ENCODE peak calls at places on chromosome 10, in ten cellular contexts. I is NCI-H1436; K is mesendoderm; S is dermis blood vessel endothelial cell; N is GM19239; D is CD8-positive, alpha-beta T cell; X is activated T-cell treated with anti-CD3 and anti-CD28 coated beads, Interleukin-2, amount 50 U/mL, for 72 hours; E is stimulated activated CD4-positive, alpha-beta T cell treated with anti-CD3 and anti-CD28 coated beads, Interleukin-12 subunit alpha, Interleukin-12 subunit beta, amount 100 ng/mL, for 4 hours; F is GOT3; R is heart left ventricle. A is an unnamed sample.

GRCh38 chr10:130737622-130738021 is 573.9 kb downstream of the TCERG1L start:
- DNase-seq in I (no peak), K (peak), E (no peak), F (no peak), R (no peak), X (no peak), N (no peak), D (no peak), S (no peak), A (no peak)

GRCh38 chr10:93579089-93579488 is 12.6 kb downstream of the FFAR4 start:
- DNase-seq in N (no peak), F (no peak), R (no peak), E (no peak), K (no peak), I (no peak), X (no peak), S (no peak), D (no peak), A (no peak)

GRCh38 chr10:70053896-70054641 is 1.4 kb downstream of the MACROH2A2 start:
- DNase-seq in S (peak), I (peak), K (peak), X (peak), E (peak), D (no peak), N (no peak), R (peak), F (no peak), A (no peak)

GRCh38 chr10:120508393-120508792 is 51.4 kb downstream of the PLPP4 start:
- DNase-seq in E (no peak), D (no peak), F (no peak), N (no peak), X (peak), R (no peak), S (no peak), I (no peak), K (no peak), A (no peak)

GRCh38 chr10:110357252-110357780 is 52.6 kb upstream of the SMNDC1 start:
- DNase-seq in N (no peak), D (no peak), K (no peak), E (peak), I (no peak), X (peak), S (peak), R (no peak), F (no peak), A (no peak)

GRCh38 chr10:33799281-33799943 is 464.9 kb upstream of the NRP1 start:
- DNase-seq in K (peak), S (no peak), R (no peak), I (no peak), X (no peak), D (no peak), F (no peak), E (no peak), N (no peak), A (no peak)

GRCh38 chr10:116864436-116864835 is 15.1 kb downstream of the ENO4 start:
- DNase-seq in E (no peak), N (no peak), X (no peak), I (no peak), R (no peak), F (no peak), S (no peak), K (no peak), D (no peak), A (no peak)

GRCh38 chr10:84668186-84668763 is 339.9 kb downstream of the CCSER2 start:
- DNase-seq in R (no peak), S (no peak), D (no peak), I (peak), E (no peak), X (no peak), N (no peak), F (no peak), K (no peak), A (no peak)

GRCh38 chr10:115082521-115082920 is 10.6 kb upstream of the ATRNL1 start:
- DNase-seq in K (no peak), R (no peak), I (no peak), F (no peak), E (no peak), N (no peak), X (no peak), D (no peak), S (peak), A (no peak)

GRCh38 chr10:70234668-70235447 is 1.6 kb upstream of the PPA1 start:
- DNase-seq in R (no peak), X (no peak), E (no peak), S (no peak), K (no peak), I (no peak), D (no peak), N (no peak), F (no peak), A (no peak)

GRCh38 chr10:47063858-47064257 is 152.6 kb downstream of the PTPN20 start:
- DNase-seq in R (no peak), I (no peak), E (no peak), D (no peak), X (no peak), K (no peak), F (no peak), S (no peak), N (no peak), A (no peak)

GRCh38 chr10:49347342-49347741 is 48.4 kb downstream of the C10orf71 start:
- DNase-seq in S (no peak), D (no peak), X (no peak), I (no peak), N (no peak), R (no peak), K (no peak), F (no peak), E (no peak), A (peak)

GRCh38 chr10:101133489-101134298 is 2.6 kb downstream of the TLX1 start:
- DNase-seq in E (no peak), X (no peak), D (no peak), N (no peak), I (no peak), S (no peak), K (peak), R (no peak), F (no peak), A (no peak)

GRCh38 chr10:3928078-3928477 is 143.1 kb upstream of the KLF6 start:
- DNase-seq in F (no peak), D (no peak), K (no peak), E (no peak), S (no peak), I (no peak), N (no peak), X (no peak), R (no peak), A (no peak)

GRCh38 chr10:26214538-26215461 is 1.8 kb upstream of the GAD2 start:
- DNase-seq in E (no peak), F (no peak), K (peak), D (no peak), I (peak), R (no peak), X (no peak), N (no peak), S (no peak), A (no peak)

GRCh38 chr10:17356820-17357219 is 97.6 kb downstream of the ST8SIA6 start:
- DNase-seq in N (no peak), K (no peak), F (no peak), E (no peak), R (no peak), D (no peak), S (no peak), X (no peak), I (no peak), A (no peak)

A was measured in natural killer cell treated with Interleukin-12 subunit alpha and Interleukin-12 subunit beta and Interleukin-15 and Interleukin-18, amount 100 ng/mL, for 72 hours.